ENCODE peak calls at places on chromosomes 5 and 9, in six cellular contexts. One of them, this sample, is unnamed. For H3K4me1 and H3K27me3, the result is how much of the 10 kb centered on the place peaks cover.

GRCh38 chr5:34499001-34499734 is 157.0 kb upstream of the RAI14 start:
- DNase-seq in hepatocyte: peak
- DNase-seq in adipocyte: peak
- DNase-seq in A673: peak
- DNase-seq in pancreas: no peak
- DNase-seq in GM23338: no peak
- DNase-seq in this sample: no peak

GRCh38 chr5:16612007-16612406 is 4.8 kb downstream of the RETREG1 start:
- DNase-seq in A673: no peak
- DNase-seq in hepatocyte: no peak
- DNase-seq in adipocyte: no peak
- DNase-seq in pancreas: no peak
- DNase-seq in GM23338: no peak
- DNase-seq in this sample: no peak

GRCh38 chr5:56631719-56632118 is 183.6 kb upstream of the MAP3K1 start:
- DNase-seq in pancreas: no peak
- DNase-seq in adipocyte: no peak
- DNase-seq in A673: no peak
- DNase-seq in hepatocyte: no peak
- DNase-seq in GM23338: no peak
- DNase-seq in this sample: no peak

GRCh38 chr9:32940740-32941139 is 60.7 kb downstream of the APTX start:
- DNase-seq in GM23338: no peak
- DNase-seq in A673: no peak
- DNase-seq in pancreas: no peak
- DNase-seq in adipocyte: no peak
- DNase-seq in hepatocyte: no peak
- DNase-seq in this sample: no peak

GRCh38 chr9:37037744-37038640 is 3.9 kb upstream of the PAX5 start:
- DNase-seq in pancreas: no peak
- DNase-seq in A673: no peak
- DNase-seq in adipocyte: no peak
- DNase-seq in GM23338: peak
- DNase-seq in hepatocyte: peak
- DNase-seq in this sample: no peak

GRCh38 chr5:143205386-143205785 is 198.1 kb downstream of the NR3C1 start:
- DNase-seq in A673: no peak
- DNase-seq in hepatocyte: no peak
- DNase-seq in pancreas: no peak
- DNase-seq in adipocyte: peak
- DNase-seq in GM23338: peak
- DNase-seq in this sample: no peak

GRCh38 chr5:53482717-53483638 is 2.5 kb downstream of the FST start:
- DNase-seq in hepatocyte: peak
- DNase-seq in GM23338: peak
- DNase-seq in pancreas: peak
- DNase-seq in A673: peak
- DNase-seq in adipocyte: peak
- DNase-seq in this sample: peak

GRCh38 chr5:174410716-174411512 is 313.5 kb upstream of the MSX2 start:
- DNase-seq in GM23338: no peak
- DNase-seq in A673: no peak
- DNase-seq in hepatocyte: no peak
- DNase-seq in pancreas: no peak
- DNase-seq in adipocyte: peak
- DNase-seq in this sample: no peak

GRCh38 chr5:1746371-1747078 is 53.1 kb downstream of the MRPL36 start:
- DNase-seq in adipocyte: no peak
- DNase-seq in GM23338: no peak
- DNase-seq in A673: no peak
- DNase-seq in pancreas: no peak
- DNase-seq in hepatocyte: no peak
- DNase-seq in this sample: peak

GRCh38 chr5:132497488-132497997 is 7.0 kb upstream of the IRF1 start:
- DNase-seq in GM23338: peak
- DNase-seq in hepatocyte: peak
- DNase-seq in adipocyte: peak
- DNase-seq in pancreas: peak
- DNase-seq in A673: no peak
- DNase-seq in this sample: peak

GRCh38 chr9:2613730-2614271 is 7.8 kb upstream of the VLDLR start:
- DNase-seq in pancreas: no peak
- DNase-seq in hepatocyte: no peak
- DNase-seq in adipocyte: no peak
- DNase-seq in A673: no peak
- DNase-seq in GM23338: peak
- DNase-seq in this sample: no peak

GRCh38 chr5:10695055-10695649 is 65.9 kb downstream of the DAP start:
- DNase-seq in pancreas: peak
- DNase-seq in adipocyte: peak
- DNase-seq in A673: peak
- DNase-seq in GM23338: peak
- DNase-seq in hepatocyte: peak
- DNase-seq in this sample: peak

GRCh38 chr9:104780796-104781395 is 17.0 kb downstream of the NIPSNAP3B start:
- DNase-seq in pancreas: no peak
- DNase-seq in adipocyte: peak
- DNase-seq in A673: peak
- DNase-seq in hepatocyte: no peak
- DNase-seq in GM23338: peak
- DNase-seq in this sample: no peak

GRCh38 chr9:75601280-75601679 is 289.2 kb upstream of the PCSK5 start:
- DNase-seq in GM23338: no peak
- DNase-seq in hepatocyte: peak
- DNase-seq in adipocyte: peak
- DNase-seq in A673: no peak
- DNase-seq in pancreas: no peak
- DNase-seq in this sample: no peak

GRCh38 chr9:137112564-137113384 is 1.8 kb downstream of the DPP7 start:
- DNase-seq in GM23338: no peak
- DNase-seq in adipocyte: no peak
- DNase-seq in pancreas: peak
- DNase-seq in hepatocyte: no peak
- DNase-seq in A673: no peak
- DNase-seq in this sample: no peak

GRCh38 chr5:147188200-147189108 is 46.4 kb upstream of the STK32A start:
- DNase-seq in adipocyte: peak
- DNase-seq in hepatocyte: peak
- DNase-seq in A673: peak
- DNase-seq in pancreas: no peak
- DNase-seq in GM23338: peak
- DNase-seq in this sample: no peak

GRCh38 chr5:82707741-82708140 is 369.5 kb downstream of the TMEM167A start:
- DNase-seq in hepatocyte: no peak
- DNase-seq in GM23338: no peak
- DNase-seq in adipocyte: no peak
- DNase-seq in pancreas: no peak
- DNase-seq in A673: no peak
- DNase-seq in this sample: no peak

GRCh38 chr9:121709798-121710197 is 58.4 kb downstream of the DAB2IP start:
- DNase-seq in pancreas: no peak
- DNase-seq in adipocyte: no peak
- DNase-seq in hepatocyte: no peak
- DNase-seq in GM23338: no peak
- DNase-seq in A673: no peak
- DNase-seq in this sample: no peak

GRCh38 chr5:172939561-172939960 is 19.7 kb upstream of the RPL26L1 start:
- DNase-seq in pancreas: no peak
- DNase-seq in adipocyte: no peak
- DNase-seq in GM23338: peak
- DNase-seq in A673: no peak
- DNase-seq in hepatocyte: no peak
- DNase-seq in this sample: peak

GRCh38 chr9:93129286-93129685 is 4.8 kb downstream of the NINJ1 start:
- DNase-seq in A673: no peak
- DNase-seq in pancreas: peak
- DNase-seq in hepatocyte: no peak
- DNase-seq in adipocyte: no peak
- DNase-seq in GM23338: no peak
- DNase-seq in this sample: peak

GRCh38 chr5:108297042-108297596 is 84.8 kb downstream of the FBXL17 start:
- DNase-seq in hepatocyte: no peak
- DNase-seq in pancreas: no peak
- DNase-seq in GM23338: no peak
- DNase-seq in adipocyte: no peak
- DNase-seq in A673: no peak
- DNase-seq in this sample: no peak

DNA sequence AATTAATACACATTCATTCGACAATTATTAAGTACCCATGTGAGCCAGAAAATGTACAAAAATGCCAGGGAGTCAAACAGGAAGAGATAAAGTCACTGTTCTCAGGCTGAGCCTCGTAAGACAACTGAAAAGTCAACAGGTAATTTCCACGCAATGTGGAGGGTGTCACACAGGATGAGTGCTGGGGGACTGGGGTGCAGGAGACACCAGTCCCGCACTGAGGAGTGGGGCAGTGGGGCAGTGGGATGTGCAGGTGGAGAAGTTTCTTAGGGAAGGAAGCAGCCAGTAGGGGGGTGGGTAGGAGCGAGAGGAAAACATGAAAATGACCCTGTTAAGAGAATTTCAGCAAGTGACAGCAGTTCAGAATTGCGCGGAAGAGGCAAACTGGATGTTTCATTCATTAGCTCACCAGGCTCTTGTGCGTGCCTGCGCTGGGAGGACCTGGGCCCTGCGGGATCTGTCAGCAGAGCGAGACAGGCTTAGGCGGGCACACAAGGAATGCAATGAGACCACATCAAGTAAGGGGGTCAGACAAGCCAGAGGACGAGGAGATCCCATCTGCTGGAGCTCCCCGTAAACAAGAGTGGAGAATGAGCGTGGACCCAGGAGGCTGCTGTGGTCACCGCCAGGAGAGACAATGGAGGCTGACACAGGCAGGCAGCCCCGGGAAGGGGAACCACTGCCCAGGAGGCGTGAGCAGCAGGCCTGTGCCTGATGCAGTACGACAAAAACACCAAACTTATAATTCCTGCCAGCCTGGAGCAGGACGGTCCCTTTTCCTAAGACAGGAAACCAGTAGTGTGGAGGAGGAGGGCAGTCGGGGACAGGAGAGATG is 21.0 kb downstream of the CAMSAP1 start:
- DNase-seq in A673: no peak
- DNase-seq in adipocyte: peak
- DNase-seq in pancreas: no peak
- DNase-seq in hepatocyte: no peak
- DNase-seq in GM23338: no peak
- DNase-seq in this sample: no peak
- H3K4me3 ChIP-seq in A673: no peak
- H3K4me3 ChIP-seq in adipocyte: no peak
- H3K4me3 ChIP-seq in pancreas: no peak
- H3K4me3 ChIP-seq in hepatocyte: no peak
- H3K4me3 ChIP-seq in GM23338: no peak
- H3K4me3 ChIP-seq in this sample: no peak

GRCh38 chr9:23811633-23812032 is 14.4 kb downstream of the ELAVL2 start:
- DNase-seq in pancreas: no peak
- DNase-seq in hepatocyte: no peak
- DNase-seq in A673: no peak
- DNase-seq in adipocyte: no peak
- DNase-seq in GM23338: no peak
- DNase-seq in this sample: no peak
- H3K4me1 ChIP-seq in pancreas: under half
- H3K4me1 ChIP-seq in hepatocyte: under half
- H3K4me1 ChIP-seq in A673: under half
- H3K4me1 ChIP-seq in adipocyte: under half
- H3K4me1 ChIP-seq in GM23338: half or more
- H3K4me1 ChIP-seq in this sample: under half

DNA sequence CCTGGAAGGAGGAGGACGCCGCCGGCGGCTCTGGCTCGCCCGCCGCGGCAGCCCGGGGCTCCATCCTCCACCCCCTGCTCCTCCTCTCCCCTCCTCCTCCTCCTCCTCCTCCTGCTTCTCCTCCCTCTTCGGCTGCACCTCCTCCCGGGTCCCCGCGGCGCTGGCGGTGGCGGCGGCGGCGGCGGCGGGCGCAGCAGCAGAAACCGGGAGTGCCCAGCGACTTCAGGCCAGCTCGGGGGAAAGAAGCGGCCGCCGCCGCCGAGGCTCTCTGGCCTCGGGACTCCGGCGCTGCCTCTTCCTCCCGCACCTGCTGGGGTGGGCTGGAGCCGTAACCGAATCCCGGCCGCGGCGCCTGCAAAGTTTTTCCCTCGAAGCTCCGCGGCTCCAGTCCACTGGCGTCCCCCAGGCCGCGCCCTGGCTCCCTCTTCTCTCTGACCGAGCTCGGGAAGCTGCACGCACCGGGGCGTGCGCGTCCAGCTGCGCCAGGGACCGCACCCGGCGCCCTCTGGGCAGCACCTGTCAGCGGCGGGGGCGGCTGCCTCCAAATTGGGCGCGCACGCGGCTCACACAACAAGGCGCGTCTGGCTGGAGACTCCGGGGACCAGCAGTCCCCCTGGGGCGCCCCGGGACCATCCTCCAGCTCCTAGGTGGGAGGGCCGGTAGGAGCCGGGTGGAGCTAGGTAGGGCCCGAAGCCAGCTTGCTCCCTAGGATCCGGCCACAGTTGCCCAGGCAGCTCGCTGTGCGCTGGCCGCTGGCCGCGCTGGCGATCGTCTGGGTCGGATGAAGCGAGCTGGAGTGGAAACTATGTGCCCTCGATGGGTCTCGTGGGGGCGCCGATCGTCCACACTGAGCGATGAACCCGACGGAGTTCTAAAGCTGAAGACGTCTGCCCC is at the start of gene MCTP1:
- DNase-seq in adipocyte: peak
- DNase-seq in GM23338: peak
- DNase-seq in hepatocyte: peak
- DNase-seq in pancreas: peak
- DNase-seq in A673: peak
- DNase-seq in this sample: peak
- H3K27me3 ChIP-seq in adipocyte: half or more
- H3K27me3 ChIP-seq in GM23338: under half
- H3K27me3 ChIP-seq in hepatocyte: half or more
- H3K27me3 ChIP-seq in pancreas: under half
- H3K27me3 ChIP-seq in A673: half or more
- H3K27me3 ChIP-seq in this sample: under half

DNA sequence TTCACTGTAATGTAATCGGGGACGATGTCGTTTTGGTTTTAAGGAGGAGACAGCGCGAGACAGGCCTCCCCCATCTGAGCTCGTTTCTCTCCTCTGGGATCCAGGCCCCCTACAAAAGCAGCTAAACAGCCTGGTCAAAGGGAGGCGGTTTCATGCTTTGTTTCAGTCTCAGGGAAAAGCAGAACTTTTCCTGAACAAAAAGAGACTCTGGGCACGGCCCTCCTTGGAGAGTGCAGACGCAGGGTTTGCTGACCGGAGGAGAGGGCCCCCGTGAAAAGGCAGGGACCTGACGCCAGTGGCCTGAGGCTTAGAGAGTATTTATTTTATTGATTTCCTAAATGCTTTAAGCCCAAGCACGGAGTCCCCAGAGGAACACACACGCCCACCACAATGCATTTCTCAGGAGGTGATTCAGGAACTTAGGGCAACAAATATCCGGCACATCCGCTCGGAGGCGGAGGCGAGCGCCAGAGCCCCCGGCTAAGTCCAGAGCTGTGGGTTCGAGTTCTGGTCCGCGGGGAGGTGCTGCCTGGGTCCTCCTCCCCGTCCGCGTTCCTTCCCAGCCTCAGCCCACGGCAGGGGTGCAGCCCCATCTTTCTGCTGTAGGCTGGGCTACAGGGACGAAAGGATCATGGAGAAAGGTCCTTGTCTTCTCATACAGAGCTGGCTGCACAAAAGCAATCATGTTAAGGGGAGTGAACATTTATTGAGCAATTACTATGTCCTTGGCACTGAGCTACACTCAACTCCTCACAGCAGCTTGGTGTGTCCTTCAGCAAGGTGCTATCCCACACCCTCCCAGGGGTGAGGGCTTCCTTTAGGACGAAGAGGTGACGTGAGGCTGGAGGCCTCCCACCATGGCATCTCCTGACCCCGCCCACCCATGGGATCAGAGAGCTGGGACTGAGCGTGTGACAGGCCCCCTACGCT is 40.0 kb downstream of the PTGES start:
- DNase-seq in A673: peak
- DNase-seq in pancreas: no peak
- DNase-seq in GM23338: no peak
- DNase-seq in adipocyte: peak
- DNase-seq in hepatocyte: peak
- DNase-seq in this sample: peak
- H3K4me3 ChIP-seq in A673: no peak
- H3K4me3 ChIP-seq in pancreas: no peak
- H3K4me3 ChIP-seq in GM23338: no peak
- H3K4me3 ChIP-seq in adipocyte: peak
- H3K4me3 ChIP-seq in hepatocyte: no peak
- H3K4me3 ChIP-seq in this sample: no peak